ENCODE peak calls at places on chromosomes 4 and X, in four cellular contexts. One of them, this sample, is unnamed.

GRCh38 chr4:105350859-105351494 is 122.9 kb downstream of the PPA2 start:
- DNase-seq in Caco-2: no peak
- DNase-seq in T-helper 9 cell: no peak
- DNase-seq in GM19239: no peak
- DNase-seq in this sample: no peak

GRCh38 chrX:72348247-72348979 is 42.7 kb upstream of the CITED1 start:
- DNase-seq in GM19239: no peak
- DNase-seq in T-helper 9 cell: no peak
- DNase-seq in Caco-2: no peak
- DNase-seq in this sample: no peak

GRCh38 chr4:39354178-39354503 is 12.0 kb downstream of the RFC1 start:
- DNase-seq in T-helper 9 cell: no peak
- DNase-seq in Caco-2: no peak
- DNase-seq in GM19239: no peak
- DNase-seq in this sample: peak

GRCh38 chr4:1497189-1497801 is 91.1 kb upstream of the NKX1-1 start:
- DNase-seq in GM19239: no peak
- DNase-seq in T-helper 9 cell: no peak
- DNase-seq in Caco-2: no peak
- DNase-seq in this sample: no peak

GRCh38 chr4:173522874-173523395 is 7.1 kb downstream of the HAND2 start:
- DNase-seq in T-helper 9 cell: no peak
- DNase-seq in GM19239: no peak
- DNase-seq in Caco-2: no peak
- DNase-seq in this sample: no peak

GRCh38 chr4:145618210-145618911 is 824 bp upstream of the MMAA start:
- DNase-seq in T-helper 9 cell: peak
- DNase-seq in GM19239: no peak
- DNase-seq in Caco-2: peak
- DNase-seq in this sample: no peak

GRCh38 chrX:17242470-17242869 is 132.5 kb upstream of the NHS start:
- DNase-seq in Caco-2: peak
- DNase-seq in GM19239: peak
- DNase-seq in T-helper 9 cell: peak
- DNase-seq in this sample: peak

GRCh38 chr4:101791189-101791572 is 651 bp downstream of the BANK1 start:
- DNase-seq in Caco-2: peak
- DNase-seq in T-helper 9 cell: no peak
- DNase-seq in GM19239: no peak
- DNase-seq in this sample: no peak

GRCh38 chr4:5750052-5750950 is 39.3 kb downstream of the EVC start:
- DNase-seq in T-helper 9 cell: no peak
- DNase-seq in GM19239: no peak
- DNase-seq in Caco-2: no peak
- DNase-seq in this sample: peak

GRCh38 chr4:4269326-4269725 is 20.6 kb downstream of the LYAR start:
- DNase-seq in T-helper 9 cell: peak
- DNase-seq in GM19239: no peak
- DNase-seq in Caco-2: no peak
- DNase-seq in this sample: no peak

GRCh38 chr4:23819041-23819511 is 70.8 kb downstream of the PPARGC1A start:
- DNase-seq in GM19239: no peak
- DNase-seq in T-helper 9 cell: no peak
- DNase-seq in Caco-2: no peak
- DNase-seq in this sample: peak

GRCh38 chrX:40734956-40735317 is 405 bp downstream of the MED14 start:
- DNase-seq in Caco-2: no peak
- DNase-seq in GM19239: no peak
- DNase-seq in T-helper 9 cell: no peak
- DNase-seq in this sample: peak

GRCh38 chr4:88660446-88661294 is 37.0 kb downstream of the NAP1L5 start:
- DNase-seq in GM19239: no peak
- DNase-seq in Caco-2: no peak
- DNase-seq in T-helper 9 cell: no peak
- DNase-seq in this sample: no peak

GRCh38 chrX:44884944-44885343 is 12.0 kb downstream of the KDM6A start:
- DNase-seq in T-helper 9 cell: no peak
- DNase-seq in GM19239: no peak
- DNase-seq in Caco-2: no peak
- DNase-seq in this sample: no peak

GRCh38 chrX:145178268-145178667 is 69.0 kb upstream of the SPANXN1 start:
- DNase-seq in Caco-2: no peak
- DNase-seq in T-helper 9 cell: no peak
- DNase-seq in GM19239: no peak
- DNase-seq in this sample: no peak

GRCh38 chrX:78652971-78653822 is 5.9 kb downstream of the RTL3 start:
- DNase-seq in T-helper 9 cell: no peak
- DNase-seq in Caco-2: no peak
- DNase-seq in GM19239: no peak
- DNase-seq in this sample: no peak

GRCh38 chr4:19739101-19739651 is 512.5 kb upstream of the SLIT2 start:
- DNase-seq in GM19239: no peak
- DNase-seq in T-helper 9 cell: no peak
- DNase-seq in Caco-2: no peak
- DNase-seq in this sample: peak

GRCh38 chrX:153598541-153599191 is at the start of gene CCNQ:
- DNase-seq in T-helper 9 cell: no peak
- DNase-seq in Caco-2: peak
- DNase-seq in GM19239: no peak
- DNase-seq in this sample: peak

GRCh38 chrX:69130448-69130847 is 34.8 kb downstream of the PJA1 start:
- DNase-seq in Caco-2: no peak
- DNase-seq in GM19239: no peak
- DNase-seq in T-helper 9 cell: no peak
- DNase-seq in this sample: no peak

GRCh38 chr4:122688529-122688928 is 44.0 kb upstream of the BBS12 start:
- DNase-seq in T-helper 9 cell: no peak
- DNase-seq in Caco-2: no peak
- DNase-seq in GM19239: no peak
- DNase-seq in this sample: no peak

GRCh38 chr4:127783026-127783769 is 1.1 kb downstream of the HSPA4L start:
- DNase-seq in T-helper 9 cell: no peak
- DNase-seq in Caco-2: peak
- DNase-seq in GM19239: no peak
- DNase-seq in this sample: peak

GRCh38 chr4:112589207-112589606 is 47.5 kb downstream of the ZGRF1 start:
- DNase-seq in T-helper 9 cell: no peak
- DNase-seq in Caco-2: no peak
- DNase-seq in GM19239: no peak
- DNase-seq in this sample: no peak

This sample was measured in trophoblast cell.